ENCODE peak calls at places on chromosomes 1 and 21, in four cellular contexts. J is cardiac muscle cell, B is omental fat pad, E is dermis microvascular lymphatic vessel endothelial cell. C is an unnamed sample.

GRCh38 chr1:77139389-77139788 is 79.8 kb downstream of the PIGK start:
- DNase-seq in J (no peak), B (no peak), E (no peak), C (no peak)

GRCh38 chr1:159595006-159595405 is 7.4 kb downstream of the APCS start:
- DNase-seq in J (no peak), B (no peak), E (peak; percentile 52), C (no peak)

GRCh38 chr1:61536174-61536573 is 188.8 kb downstream of the TM2D1 start:
- DNase-seq in J (no peak), B (no peak), E (no peak), C (no peak)

GRCh38 chr1:162349635-162350330 is 26.9 kb downstream of the SPATA46 start:
- DNase-seq in J (peak; percentile 91), B (no peak), E (peak; percentile 88), C (no peak)

GRCh38 chr21:30166171-30166570 is 434 bp downstream of the CLDN17 start:
- DNase-seq in J (no peak), B (no peak), E (no peak), C (no peak)

GRCh38 chr21:42757826-42758655 is 104.6 kb downstream of the PDE9A start:
- DNase-seq in J (no peak), B (no peak), E (no peak), C (no peak)

GRCh38 chr1:84803604-84804003 is 89.4 kb downstream of the LPAR3 start:
- DNase-seq in J (no peak), B (no peak), E (no peak), C (no peak)

GRCh38 chr21:45559216-45560105 is 17.2 kb upstream of the SLC19A1 start:
- DNase-seq in J (no peak), B (no peak), E (no peak), C (no peak)

GRCh38 chr1:156906206-156906910 is 12.8 kb downstream of the PEAR1 start:
- DNase-seq in J (no peak), B (no peak), E (no peak), C (no peak)

GRCh38 chr1:19083081-19083480 is 126.6 kb upstream of the IFFO2 start:
- DNase-seq in J (peak; percentile 89), B (no peak), E (peak; percentile 87), C (no peak)

GRCh38 chr21:17527240-17527639 is 14.4 kb downstream of the CXADR start:
- DNase-seq in J (peak; percentile 65), B (no peak), E (peak; percentile 73), C (no peak)

GRCh38 chr21:26167593-26167992 is 3.0 kb downstream of the APP start:
- DNase-seq in J (no peak), B (no peak), E (peak; percentile 55), C (no peak)